ENCODE peak calls at places on chromosomes 3 and 15, in nine cellular contexts. Q is GM13976; D is IMR-90; P is progenitor cell of endocrine pancreas; F is left ventricle myocardium superior; C is stimulated activated naive CD8-positive, alpha-beta T cell treated with anti-CD3 and anti-CD28 coated beads, Interleukin-15, Interleukin-2, amounts not matched to agents 100 U/mL and 50 U/mL, for 24 hours; A is T-cell; M is T follicular helper cell; H is fibroblast of lung. G is an unnamed sample.

GRCh38 chr3:47083786-47084185 is 80.1 kb downstream of the SETD2 start:
- DNase-seq in M (no peak), A (no peak), H (no peak), F (no peak), D (no peak), C (no peak), P (no peak), Q (peak; percentile 38), G (no peak)

GRCh38 chr3:184275302-184275701 is 520 bp upstream of the ECE2 start:
- DNase-seq in A (no peak), H (no peak), F (no peak), D (no peak), C (no peak), M (no peak), Q (no peak), P (no peak), G (no peak)

GRCh38 chr3:11371758-11372157 is 99.6 kb downstream of the ATG7 start:
- DNase-seq in Q (no peak), D (no peak), C (no peak), H (no peak), P (no peak), F (no peak), M (no peak), A (no peak), G (no peak)

GRCh38 chr3:64493149-64493548 is 194.7 kb downstream of the ADAMTS9 start:
- DNase-seq in D (no peak), P (no peak), F (no peak), A (no peak), M (no peak), Q (no peak), C (no peak), H (no peak), G (no peak)

GRCh38 chr3:197520311-197521276 is 35.2 kb downstream of the BDH1 start:
- DNase-seq in Q (no peak), H (peak; percentile 73), M (no peak), P (no peak), C (no peak), D (peak; percentile 80), F (no peak), A (no peak), G (no peak)

GRCh38 chr15:51076898-51077564 is 17.7 kb downstream of the TNFAIP8L3 start:
- DNase-seq in C (peak; percentile 56), P (no peak), A (peak; percentile 4), H (peak; percentile 74), D (no peak), Q (peak; percentile 70), F (peak; percentile 73), M (no peak), G (no peak)

GRCh38 chr3:41073190-41073589 is 126.1 kb upstream of the CTNNB1 start:
- DNase-seq in M (no peak), F (no peak), D (no peak), Q (no peak), P (no peak), H (peak; percentile 2), A (no peak), C (no peak), G (no peak)

GRCh38 chr3:45191924-45192417 is 34.1 kb downstream of the TMEM158 start:
- DNase-seq in P (no peak), F (no peak), Q (no peak), A (no peak), H (no peak), C (no peak), M (no peak), D (no peak), G (no peak)

GRCh38 chr3:39261726-39262125 is 18.1 kb downstream of the CX3CR1 start:
- DNase-seq in P (no peak), M (no peak), Q (no peak), D (no peak), C (no peak), H (no peak), F (no peak), A (no peak), G (no peak)

GRCh38 chr3:121324320-121324719 is 221.5 kb downstream of the POLQ start:
- DNase-seq in A (no peak), C (no peak), D (no peak), H (no peak), P (no peak), M (no peak), F (no peak), Q (no peak), G (no peak)

GRCh38 chr3:141335531-141336042 is 32.7 kb upstream of the ZBTB38 start:
- DNase-seq in M (no peak), Q (no peak), P (no peak), A (no peak), H (no peak), F (no peak), D (peak; percentile 67), C (no peak), G (no peak)

G was measured in CD4-positive, alpha-beta T cell.